ENCODE peak calls at places on chromosomes 12 and 14, in four cellular contexts. P is A549, G is K562, M is HepG2. T is an unnamed sample.
A peak's percentile ranks its signal among the peaks of the same experiment; 100 is the strongest.

GRCh38 chr12:131089526-131090253 is 136.0 kb downstream of the ADGRD1 start:
- DNase-seq in P (no peak), G (no peak), M (no peak), T (no peak)

GRCh38 chr12:12726543-12727093 is 9.4 kb downstream of the CDKN1B start:
- DNase-seq in P (peak; percentile 41), G (peak; percentile 58), M (no peak), T (no peak)

GRCh38 chr12:66693901-66694513 is 15.1 kb upstream of the GRIP1 start:
- DNase-seq in P (peak; percentile 48), G (peak; percentile 63), M (peak; percentile 35), T (peak; percentile 23)

GRCh38 chr14:70013269-70013873 is 134.2 kb downstream of the SMOC1 start:
- DNase-seq in P (peak; percentile 28), G (peak; percentile 45), M (peak; percentile 41), T (no peak)

GRCh38 chr12:54592316-54592715 is 3.9 kb upstream of the PPP1R1A start:
- DNase-seq in P (no peak), G (no peak), M (no peak), T (no peak)

GRCh38 chr12:116863275-116863767 is 17.9 kb downstream of the HRK start:
- DNase-seq in P (no peak), G (peak; percentile 43), M (peak; percentile 52), T (no peak)

GRCh38 chr14:91415794-91416743 is 1.6 kb downstream of the CCDC88C start:
- DNase-seq in P (no peak), G (peak; percentile 33), M (no peak), T (peak; percentile 88)

GRCh38 chr12:107012736-107013425 is 25.9 kb upstream of the MTERF2 start:
- DNase-seq in P (no peak), G (no peak), M (no peak), T (no peak)

GRCh38 chr14:24136684-24137528 is 912 bp downstream of the PSME1 start:
- DNase-seq in P (no peak), G (no peak), M (no peak), T (no peak)

GRCh38 chr12:95836630-95837239 is 22.0 kb upstream of the SNRPF start:
- DNase-seq in P (peak; percentile 24), G (no peak), M (no peak), T (no peak)

GRCh38 chr12:102879144-102879763 is 37.8 kb downstream of the PAH start:
- DNase-seq in P (peak; percentile 75), G (peak; percentile 47), M (no peak), T (peak; percentile 51)

GRCh38 chr12:103742349-103742784 is 98.7 kb downstream of the NT5DC3 start:
- DNase-seq in P (no peak), G (no peak), M (no peak), T (no peak)

GRCh38 chr12:20950248-20950647 is 139.7 kb downstream of the SLCO1B3 start:
- DNase-seq in P (no peak), G (peak; percentile 10), M (peak; percentile 6), T (peak; percentile 4)

GRCh38 chr14:101623685-101624444 is 62.6 kb downstream of the DIO3 start:
- DNase-seq in P (no peak), G (no peak), M (no peak), T (no peak)

GRCh38 chr14:96792581-96792980 is 4.6 kb upstream of the VRK1 start:
- DNase-seq in P (no peak), G (no peak), M (no peak), T (no peak)

GRCh38 chr12:84910549-84911241 is 1.9 kb downstream of the SLC6A15 start:
- DNase-seq in P (no peak), G (no peak), M (no peak), T (no peak)

GRCh38 chr12:57772429-57773322 is at the start of gene EEF1AKMT3:
- DNase-seq in P (peak; percentile 71), G (peak; percentile 80), M (peak; percentile 35), T (no peak)

GRCh38 chr12:98295681-98296080 is 219.7 kb upstream of the TMPO start:
- DNase-seq in P (no peak), G (no peak), M (no peak), T (no peak)

GRCh38 chr14:91269076-91269991 is 24.8 kb upstream of the GPR68 start:
- DNase-seq in P (no peak), G (no peak), M (no peak), T (no peak)

GRCh38 chr12:124524231-124524925 is 43.0 kb downstream of the NCOR2 start:
- DNase-seq in P (peak; percentile 60), G (no peak), M (no peak), T (no peak)

GRCh38 chr12:121036810-121037326 is 2.2 kb downstream of the OASL start:
- DNase-seq in P (peak; percentile 41), G (no peak), M (no peak), T (no peak)

GRCh38 chr12:31323466-31324115 is 2.4 kb downstream of the SINHCAF start:
- DNase-seq in P (peak; percentile 30), G (peak; percentile 64), M (no peak), T (no peak)

GRCh38 chr12:42574879-42575278 is 14.7 kb downstream of the PRICKLE1 start:
- DNase-seq in P (no peak), G (no peak), M (no peak), T (no peak)

GRCh38 chr12:106766393-106766826 is 8.1 kb upstream of the RIC8B start:
- DNase-seq in P (no peak), G (peak; percentile 40), M (no peak), T (no peak)

GRCh38 chr12:56670836-56671235 is 17.2 kb downstream of the PTGES3 start:
- DNase-seq in P (no peak), G (no peak), M (no peak), T (no peak)

GRCh38 chr12:62438098-62438692 is 28.4 kb upstream of the MON2 start:
- DNase-seq in P (peak; percentile 41), G (peak; percentile 73), M (peak; percentile 17), T (peak; percentile 11)

GRCh38 chr12:107066686-107067085 is 26.7 kb downstream of the CRY1 start:
- DNase-seq in P (no peak), G (no peak), M (no peak), T (no peak)

GRCh38 chr14:22739423-22739822 is 27.1 kb upstream of the OXA1L start:
- DNase-seq in P (no peak), G (no peak), M (no peak), T (no peak)

GRCh38 chr14:68774771-68775613 is 17.9 kb downstream of the ZFP36L1 start:
- DNase-seq in P (no peak), G (no peak), M (peak; percentile 78), T (no peak)
- TF ChIP-seq CHD4 in P (no peak), G (no peak), M (no peak), T (no peak)

DNA sequence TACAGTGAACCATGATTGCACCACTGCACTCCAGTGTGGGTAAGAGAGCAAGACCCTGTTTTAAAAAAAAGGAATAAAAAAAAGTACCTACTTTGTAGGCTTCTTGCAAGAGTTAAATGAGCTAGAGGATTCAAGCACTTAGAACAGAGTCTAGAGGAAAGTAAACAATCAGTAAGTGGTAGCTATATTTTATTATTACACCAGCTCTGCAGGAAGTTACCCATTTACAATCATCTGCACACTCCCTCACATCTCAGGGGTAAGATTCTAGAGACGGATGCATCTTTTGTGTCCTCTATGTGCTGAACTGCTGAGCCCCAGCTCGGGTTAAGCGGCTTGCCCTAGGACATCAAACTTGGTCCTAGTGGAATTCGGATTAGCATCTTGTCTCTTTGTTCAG is 67.3 kb downstream of the KCNK10 start:
- DNase-seq in P (no peak), G (no peak), M (no peak), T (no peak)
- TF ChIP-seq CHD4 in P (no peak), G (no peak), M (no peak), T (no peak)

DNA sequence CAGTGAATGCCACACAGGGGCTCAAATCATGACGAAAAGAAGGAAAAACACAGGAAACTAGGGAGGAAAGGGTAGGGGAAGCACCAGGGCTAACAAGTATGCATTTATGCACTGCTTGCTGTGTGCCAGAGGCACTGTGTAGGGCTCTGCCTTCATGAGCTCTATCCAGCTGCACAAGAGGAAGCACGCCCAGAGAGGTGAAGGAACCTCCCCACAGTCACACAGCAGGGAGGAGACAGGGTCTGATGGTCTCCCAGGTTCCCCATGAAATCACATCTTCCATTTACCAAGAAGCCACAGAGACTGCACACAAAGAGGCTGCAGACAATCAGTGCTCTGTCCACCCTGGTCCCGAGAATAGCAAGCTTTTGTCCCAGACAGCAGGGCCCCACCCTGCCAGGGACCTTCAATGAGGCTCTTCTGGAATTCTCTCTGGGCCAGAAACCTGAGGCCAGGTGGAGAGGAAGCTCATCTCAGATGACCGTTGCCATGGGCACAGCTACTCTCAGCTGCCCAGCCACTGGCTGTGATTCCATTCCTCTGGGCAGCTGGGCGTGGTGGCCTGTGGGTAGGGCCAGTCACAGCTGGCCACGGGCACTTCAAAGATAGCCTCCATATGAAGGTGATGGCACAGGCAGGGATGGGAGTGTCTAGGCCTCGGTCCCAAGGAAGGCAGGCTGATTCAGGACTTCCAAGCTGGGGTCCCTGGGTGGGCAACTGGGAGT is 7.3 kb upstream of the TRPV4 start:
- DNase-seq in P (peak; percentile 53), G (no peak), M (peak; percentile 59), T (no peak)
- TF ChIP-seq CHD4 in P (no peak), G (no peak), M (no peak), T (no peak)

DNA sequence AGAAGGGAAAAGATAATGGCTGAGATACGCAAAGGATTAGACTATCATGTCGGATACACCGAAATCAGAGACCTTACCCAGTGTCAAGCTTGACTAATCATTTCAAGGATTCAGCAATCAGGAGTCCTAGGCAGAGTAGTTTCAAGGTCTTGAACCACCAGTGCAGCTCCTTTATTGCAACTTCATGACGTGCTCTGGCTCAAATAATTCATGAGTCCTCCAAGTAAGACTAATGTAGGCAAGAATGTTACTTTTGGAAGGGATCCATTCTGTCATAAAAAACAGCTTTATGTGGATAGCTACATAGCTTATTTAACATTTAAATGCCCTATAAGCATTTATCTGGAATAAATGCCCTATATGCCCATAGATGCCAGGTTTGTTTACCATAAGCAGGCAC is 123.2 kb downstream of the LMO3 start:
- DNase-seq in P (no peak), G (no peak), M (no peak), T (no peak)
- TF ChIP-seq CHD4 in P (no peak), G (no peak), M (no peak), T (no peak)

GRCh38 chr12:90253674-90254181 is 545.1 kb upstream of the ATP2B1 start:
- DNase-seq in P (no peak), G (no peak), M (no peak), T (peak; percentile 59)
- TF ChIP-seq CHD4 in P (no peak), G (no peak), M (no peak), T (no peak)

GRCh38 chr14:50533314-50533705 is 941 bp upstream of the MAP4K5 start:
- DNase-seq in P (no peak), G (no peak), M (no peak), T (no peak)

GRCh38 chr14:50534998-50535397 is 2.6 kb upstream of the MAP4K5 start:
- DNase-seq in P (no peak), G (no peak), M (no peak), T (no peak)

GRCh38 chr14:50531595-50532501 is 521 bp downstream of the MAP4K5 start:
- DNase-seq in P (no peak), G (peak; percentile 43), M (no peak), T (no peak)

GRCh38 chr14:50532502-50533313 is at the start of gene MAP4K5:
- DNase-seq in P (peak; percentile 79), G (peak; percentile 90), M (peak; percentile 82), T (peak; percentile 40)

DNA sequence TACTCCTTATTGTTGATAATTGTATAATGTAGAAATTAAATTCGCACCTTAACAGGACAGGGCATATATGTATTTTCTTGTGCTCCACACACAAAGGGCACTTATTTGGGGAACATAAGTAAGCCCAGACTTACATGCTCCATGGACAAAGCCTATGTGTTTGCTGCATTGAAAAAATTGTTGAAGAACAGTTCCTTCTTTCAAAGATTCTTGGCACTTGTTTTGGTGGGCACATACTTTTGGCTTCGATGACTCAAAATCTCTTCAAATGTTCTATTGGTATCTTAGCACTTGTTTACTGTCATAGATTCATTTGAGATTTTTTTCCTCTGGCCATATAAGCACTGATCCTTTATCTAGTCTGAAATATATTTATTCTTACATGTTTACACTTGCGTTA is 1.4 kb upstream of the MAP4K5 start:
- DNase-seq in P (no peak), G (no peak), M (no peak), T (no peak)
- TF ChIP-seq CHD4 in P (no peak), G (no peak), M (no peak), T (no peak)